ENCODE peak calls at places on chromosome 18, in five cellular contexts. T is vagina, V is G401, W is cardiac muscle cell, K is skeletal muscle cell. U is an unnamed sample.

GRCh38 chr18:44423826-44424225 is 256.9 kb upstream of the SETBP1 start:
- DNase-seq in K (no peak), W (no peak), V (no peak), T (no peak), U (no peak)

GRCh38 chr18:77486985-77487384 is 237.3 kb downstream of the GALR1 start:
- DNase-seq in W (peak; percentile 5), T (no peak), K (peak; percentile 25), V (no peak), U (no peak)

GRCh38 chr18:34787931-34788532 is 77.9 kb downstream of the DTNA start:
- DNase-seq in W (peak; percentile 75), T (no peak), K (no peak), V (peak; percentile 89), U (peak; percentile 25)

GRCh38 chr18:79520473-79521390 is 125.0 kb downstream of the NFATC1 start:
- DNase-seq in K (no peak), T (no peak), V (no peak), W (no peak), U (no peak)

GRCh38 chr18:53534695-53535094 is 689.8 kb downstream of the MBD2 start:
- DNase-seq in W (peak; percentile 10), V (peak; percentile 11), K (no peak), T (no peak), U (no peak)

GRCh38 chr18:9466911-9467310 is 8.4 kb upstream of the RALBP1 start:
- DNase-seq in K (no peak), V (no peak), T (no peak), W (peak; percentile 22), U (no peak)

GRCh38 chr18:34114996-34115395 is 109.7 kb downstream of the NOL4 start:
- DNase-seq in W (no peak), K (no peak), T (no peak), V (no peak), U (no peak)

GRCh38 chr18:57497372-57498294 is 62.5 kb downstream of the ONECUT2 start:
- DNase-seq in K (peak; percentile 44), T (no peak), W (no peak), V (no peak), U (no peak)

GRCh38 chr18:422966-423365 is 77.5 kb downstream of the COLEC12 start:
- DNase-seq in V (no peak), W (no peak), K (no peak), T (no peak), U (no peak)

GRCh38 chr18:40738321-40738880 is 1216.6 kb upstream of the PIK3C3 start:
- DNase-seq in V (no peak), T (no peak), K (no peak), W (no peak), U (no peak)

GRCh38 chr18:80170395-80171094 is 61.5 kb downstream of the ADNP2 start:
- DNase-seq in V (no peak), K (no peak), W (peak; percentile 18), T (no peak), U (no peak)

GRCh38 chr18:31835528-31836138 is 75.0 kb upstream of the SLC25A52 start:
- DNase-seq in T (no peak), W (no peak), K (peak; percentile 13), V (peak; percentile 86), U (no peak)

GRCh38 chr18:10524507-10525425 is 1.1 kb upstream of the NAPG start:
- DNase-seq in K (no peak), V (no peak), T (no peak), W (peak; percentile 21), U (no peak)

GRCh38 chr18:24227976-24228660 is 89.3 kb downstream of the CABYR start:
- DNase-seq in K (peak; percentile 37), W (no peak), T (no peak), V (no peak), U (no peak)

GRCh38 chr18:37270046-37270665 is 295.4 kb downstream of the CELF4 start:
- DNase-seq in T (no peak), W (peak; percentile 72), V (no peak), K (peak; percentile 7), U (no peak)

GRCh38 chr18:35089382-35089781 is 48.2 kb downstream of the MAPRE2 start:
- DNase-seq in T (no peak), V (no peak), W (no peak), K (no peak), U (no peak)

GRCh38 chr18:45248240-45248903 is 366.9 kb upstream of the SLC14A2 start:
- DNase-seq in W (peak; percentile 82), K (peak; percentile 31), V (no peak), T (no peak), U (no peak)

GRCh38 chr18:9353596-9353995 is 19.0 kb downstream of the TWSG1 start:
- DNase-seq in W (no peak), V (no peak), K (no peak), T (no peak), U (peak; percentile 17)

GRCh38 chr18:23231340-23232021 is 96.2 kb downstream of the CABLES1 start:
- DNase-seq in V (no peak), T (no peak), K (peak; percentile 87), W (peak; percentile 96), U (peak; percentile 55)

GRCh38 chr18:37266290-37266689 is 299.3 kb downstream of the CELF4 start:
- DNase-seq in V (no peak), W (no peak), T (no peak), K (no peak), U (no peak)

GRCh38 chr18:32048507-32049091 is 30.0 kb downstream of the RNF125 start:
- DNase-seq in T (no peak), K (peak; percentile 63), W (peak; percentile 89), V (no peak), U (no peak)

GRCh38 chr18:48569139-48569914 is 30.5 kb downstream of the CTIF start:
- DNase-seq in W (no peak), T (no peak), K (no peak), V (no peak), U (no peak)

GRCh38 chr18:62017618-62018017 is 124.8 kb upstream of the RNF152 start:
- DNase-seq in V (no peak), T (no peak), K (no peak), W (peak; percentile 65), U (no peak)

GRCh38 chr18:49023281-49023937 is 72.6 kb upstream of the SMAD7 start:
- DNase-seq in V (no peak), T (peak; percentile 70), W (no peak), K (no peak), U (no peak)

GRCh38 chr18:48928787-48929186 is 22.0 kb downstream of the SMAD7 start:
- DNase-seq in T (no peak), K (no peak), V (peak; percentile 60), W (no peak), U (no peak)

GRCh38 chr18:77114564-77115391 is 17.8 kb downstream of the MBP start:
- DNase-seq in W (peak; percentile 93), V (no peak), T (peak; percentile 99), K (no peak), U (no peak)

U was measured in GM12891.